ENCODE peak calls at places on chromosome 9, in seven cellular contexts. One of them, this sample, is unnamed.
A peak's percentile ranks its signal among the peaks of the same experiment; 100 is the strongest.

GRCh38 chr9:72165821-72166547 is 16.7 kb downstream of the GDA start:
- DNase-seq in IMR-90: no peak
- DNase-seq in AG10803: no peak
- DNase-seq in BE2C: no peak
- DNase-seq in CD4-positive, CD25-positive, alpha-beta regulatory T cell: no peak
- DNase-seq in upper lobe of right lung: no peak
- DNase-seq in brain microvascular endothelial cell: no peak
- DNase-seq in this sample: no peak

GRCh38 chr9:137759649-137760321 is 117.8 kb upstream of the CACNA1B start:
- DNase-seq in IMR-90: no peak
- DNase-seq in AG10803: no peak
- DNase-seq in BE2C: peak; percentile 41
- DNase-seq in CD4-positive, CD25-positive, alpha-beta regulatory T cell: no peak
- DNase-seq in upper lobe of right lung: no peak
- DNase-seq in brain microvascular endothelial cell: no peak
- DNase-seq in this sample: no peak

GRCh38 chr9:69307446-69308216 is 17.4 kb upstream of the ENTREP1 start:
- DNase-seq in IMR-90: peak; percentile 55
- DNase-seq in AG10803: peak; percentile 87
- DNase-seq in BE2C: no peak
- DNase-seq in CD4-positive, CD25-positive, alpha-beta regulatory T cell: no peak
- DNase-seq in upper lobe of right lung: no peak
- DNase-seq in brain microvascular endothelial cell: peak; percentile 68
- DNase-seq in this sample: no peak

GRCh38 chr9:34158362-34158869 is 20.4 kb upstream of the UBAP1 start:
- DNase-seq in IMR-90: peak; percentile 80
- DNase-seq in AG10803: peak; percentile 72
- DNase-seq in BE2C: no peak
- DNase-seq in CD4-positive, CD25-positive, alpha-beta regulatory T cell: no peak
- DNase-seq in upper lobe of right lung: no peak
- DNase-seq in brain microvascular endothelial cell: peak; percentile 69
- DNase-seq in this sample: no peak

GRCh38 chr9:127096208-127096607 is 26.2 kb downstream of the ANGPTL2 start:
- DNase-seq in IMR-90: no peak
- DNase-seq in AG10803: no peak
- DNase-seq in BE2C: no peak
- DNase-seq in CD4-positive, CD25-positive, alpha-beta regulatory T cell: no peak
- DNase-seq in upper lobe of right lung: no peak
- DNase-seq in brain microvascular endothelial cell: no peak
- DNase-seq in this sample: no peak

GRCh38 chr9:135029434-135029833 is 58.0 kb upstream of the OLFM1 start:
- DNase-seq in IMR-90: no peak
- DNase-seq in AG10803: no peak
- DNase-seq in BE2C: no peak
- DNase-seq in CD4-positive, CD25-positive, alpha-beta regulatory T cell: no peak
- DNase-seq in upper lobe of right lung: peak; percentile 58
- DNase-seq in brain microvascular endothelial cell: no peak
- DNase-seq in this sample: no peak

GRCh38 chr9:122190597-122191381 is 31.1 kb downstream of the MORN5 start:
- DNase-seq in IMR-90: peak; percentile 40
- DNase-seq in AG10803: peak; percentile 31
- DNase-seq in BE2C: no peak
- DNase-seq in CD4-positive, CD25-positive, alpha-beta regulatory T cell: no peak
- DNase-seq in upper lobe of right lung: no peak
- DNase-seq in brain microvascular endothelial cell: no peak
- DNase-seq in this sample: no peak

GRCh38 chr9:81608289-81608657 is 81.1 kb downstream of the TLE1 start:
- DNase-seq in IMR-90: no peak
- DNase-seq in AG10803: no peak
- DNase-seq in BE2C: no peak
- DNase-seq in CD4-positive, CD25-positive, alpha-beta regulatory T cell: no peak
- DNase-seq in upper lobe of right lung: no peak
- DNase-seq in brain microvascular endothelial cell: no peak
- DNase-seq in this sample: no peak

GRCh38 chr9:96852676-96853075 is 1.6 kb downstream of the ZNF782 start:
- DNase-seq in IMR-90: peak; percentile 10
- DNase-seq in AG10803: no peak
- DNase-seq in BE2C: no peak
- DNase-seq in CD4-positive, CD25-positive, alpha-beta regulatory T cell: no peak
- DNase-seq in upper lobe of right lung: no peak
- DNase-seq in brain microvascular endothelial cell: no peak
- DNase-seq in this sample: no peak

GRCh38 chr9:96853711-96854072 is 622 bp downstream of the ZNF782 start:
- DNase-seq in IMR-90: peak; percentile 5
- DNase-seq in AG10803: no peak
- DNase-seq in BE2C: no peak
- DNase-seq in CD4-positive, CD25-positive, alpha-beta regulatory T cell: peak; percentile 25
- DNase-seq in upper lobe of right lung: no peak
- DNase-seq in brain microvascular endothelial cell: no peak
- DNase-seq in this sample: peak; percentile 20

GRCh38 chr9:96854877-96855273 is 561 bp upstream of the ZNF782 start:
- DNase-seq in IMR-90: no peak
- DNase-seq in AG10803: no peak
- DNase-seq in BE2C: no peak
- DNase-seq in CD4-positive, CD25-positive, alpha-beta regulatory T cell: no peak
- DNase-seq in upper lobe of right lung: no peak
- DNase-seq in brain microvascular endothelial cell: no peak
- DNase-seq in this sample: no peak

GRCh38 chr9:96856363-96857286 is 2.3 kb upstream of the ZNF782 start:
- DNase-seq in IMR-90: peak; percentile 67
- DNase-seq in AG10803: peak; percentile 65
- DNase-seq in BE2C: peak; percentile 79
- DNase-seq in CD4-positive, CD25-positive, alpha-beta regulatory T cell: peak; percentile 68
- DNase-seq in upper lobe of right lung: peak; percentile 72
- DNase-seq in brain microvascular endothelial cell: peak; percentile 51
- DNase-seq in this sample: peak; percentile 77

GRCh38 chr9:96854073-96854876 is at the start of gene ZNF782:
- DNase-seq in IMR-90: peak; percentile 93
- DNase-seq in AG10803: peak; percentile 88
- DNase-seq in BE2C: peak; percentile 94
- DNase-seq in CD4-positive, CD25-positive, alpha-beta regulatory T cell: peak; percentile 81
- DNase-seq in upper lobe of right lung: peak; percentile 95
- DNase-seq in brain microvascular endothelial cell: peak; percentile 92
- DNase-seq in this sample: peak; percentile 84
- H3K4me3 ChIP-seq in IMR-90: peak within 1 kb of the TSS; percentile 58
- H3K4me3 ChIP-seq in AG10803: peak within 1 kb of the TSS; percentile 81
- H3K4me3 ChIP-seq in BE2C: peak within 1 kb of the TSS; percentile 67
- H3K4me3 ChIP-seq in CD4-positive, CD25-positive, alpha-beta regulatory T cell: peak within 1 kb of the TSS; percentile 89
- H3K4me3 ChIP-seq in upper lobe of right lung: peak within 1 kb of the TSS; percentile 88
- H3K4me3 ChIP-seq in brain microvascular endothelial cell: peak within 1 kb of the TSS; percentile 87
- H3K4me3 ChIP-seq in this sample: peak within 1 kb of the TSS; percentile 4

GRCh38 chr9:136670571-136671253 is 8.0 kb downstream of the EGFL7 start:
- DNase-seq in IMR-90: no peak
- DNase-seq in AG10803: no peak
- DNase-seq in BE2C: peak; percentile 63
- DNase-seq in CD4-positive, CD25-positive, alpha-beta regulatory T cell: no peak
- DNase-seq in upper lobe of right lung: no peak
- DNase-seq in brain microvascular endothelial cell: no peak
- DNase-seq in this sample: no peak

GRCh38 chr9:136667940-136668760 is 5.4 kb downstream of the EGFL7 start:
- DNase-seq in IMR-90: no peak
- DNase-seq in AG10803: no peak
- DNase-seq in BE2C: no peak
- DNase-seq in CD4-positive, CD25-positive, alpha-beta regulatory T cell: no peak
- DNase-seq in upper lobe of right lung: no peak
- DNase-seq in brain microvascular endothelial cell: no peak
- DNase-seq in this sample: no peak

GRCh38 chr9:136671254-136671614 is 8.5 kb downstream of the EGFL7 start:
- DNase-seq in IMR-90: no peak
- DNase-seq in AG10803: no peak
- DNase-seq in BE2C: no peak
- DNase-seq in CD4-positive, CD25-positive, alpha-beta regulatory T cell: no peak
- DNase-seq in upper lobe of right lung: no peak
- DNase-seq in brain microvascular endothelial cell: no peak
- DNase-seq in this sample: no peak

GRCh38 chr9:136668983-136669790 is 6.5 kb downstream of the EGFL7 start:
- DNase-seq in IMR-90: no peak
- DNase-seq in AG10803: no peak
- DNase-seq in BE2C: no peak
- DNase-seq in CD4-positive, CD25-positive, alpha-beta regulatory T cell: no peak
- DNase-seq in upper lobe of right lung: no peak
- DNase-seq in brain microvascular endothelial cell: no peak
- DNase-seq in this sample: no peak

GRCh38 chr9:136669791-136670464 is 7.2 kb downstream of the EGFL7 start:
- DNase-seq in IMR-90: no peak
- DNase-seq in AG10803: no peak
- DNase-seq in BE2C: no peak
- DNase-seq in CD4-positive, CD25-positive, alpha-beta regulatory T cell: no peak
- DNase-seq in upper lobe of right lung: no peak
- DNase-seq in brain microvascular endothelial cell: no peak
- DNase-seq in this sample: no peak
- H3K4me3 ChIP-seq in IMR-90: no peak overlapping the region
- H3K4me3 ChIP-seq in AG10803: no peak overlapping the region
- H3K4me3 ChIP-seq in BE2C: no peak overlapping the region
- H3K4me3 ChIP-seq in CD4-positive, CD25-positive, alpha-beta regulatory T cell: no peak overlapping the region
- H3K4me3 ChIP-seq in upper lobe of right lung: peak overlapping the region; percentile 50
- H3K4me3 ChIP-seq in brain microvascular endothelial cell: no peak overlapping the region
- H3K4me3 ChIP-seq in this sample: no peak overlapping the region

GRCh38 chr9:129640086-129640870 is 1.7 kb downstream of the ASB6 start:
- DNase-seq in IMR-90: peak; percentile 39
- DNase-seq in AG10803: no peak
- DNase-seq in BE2C: peak; percentile 81
- DNase-seq in CD4-positive, CD25-positive, alpha-beta regulatory T cell: no peak
- DNase-seq in upper lobe of right lung: no peak
- DNase-seq in brain microvascular endothelial cell: no peak
- DNase-seq in this sample: no peak

GRCh38 chr9:129639756-129640085 is 2.2 kb downstream of the ASB6 start:
- DNase-seq in IMR-90: no peak
- DNase-seq in AG10803: no peak
- DNase-seq in BE2C: no peak
- DNase-seq in CD4-positive, CD25-positive, alpha-beta regulatory T cell: no peak
- DNase-seq in upper lobe of right lung: no peak
- DNase-seq in brain microvascular endothelial cell: no peak
- DNase-seq in this sample: no peak

GRCh38 chr9:129639034-129639630 is 2.8 kb downstream of the ASB6 start:
- DNase-seq in IMR-90: no peak
- DNase-seq in AG10803: no peak
- DNase-seq in BE2C: no peak
- DNase-seq in CD4-positive, CD25-positive, alpha-beta regulatory T cell: no peak
- DNase-seq in upper lobe of right lung: no peak
- DNase-seq in brain microvascular endothelial cell: no peak
- DNase-seq in this sample: no peak

GRCh38 chr9:129641751-129642585 is at the start of gene ASB6:
- DNase-seq in IMR-90: peak; percentile 96
- DNase-seq in AG10803: peak; percentile 97
- DNase-seq in BE2C: peak; percentile 99
- DNase-seq in CD4-positive, CD25-positive, alpha-beta regulatory T cell: peak; percentile 89
- DNase-seq in upper lobe of right lung: peak; percentile 99
- DNase-seq in brain microvascular endothelial cell: peak; percentile 95
- DNase-seq in this sample: peak; percentile 88

DNA sequence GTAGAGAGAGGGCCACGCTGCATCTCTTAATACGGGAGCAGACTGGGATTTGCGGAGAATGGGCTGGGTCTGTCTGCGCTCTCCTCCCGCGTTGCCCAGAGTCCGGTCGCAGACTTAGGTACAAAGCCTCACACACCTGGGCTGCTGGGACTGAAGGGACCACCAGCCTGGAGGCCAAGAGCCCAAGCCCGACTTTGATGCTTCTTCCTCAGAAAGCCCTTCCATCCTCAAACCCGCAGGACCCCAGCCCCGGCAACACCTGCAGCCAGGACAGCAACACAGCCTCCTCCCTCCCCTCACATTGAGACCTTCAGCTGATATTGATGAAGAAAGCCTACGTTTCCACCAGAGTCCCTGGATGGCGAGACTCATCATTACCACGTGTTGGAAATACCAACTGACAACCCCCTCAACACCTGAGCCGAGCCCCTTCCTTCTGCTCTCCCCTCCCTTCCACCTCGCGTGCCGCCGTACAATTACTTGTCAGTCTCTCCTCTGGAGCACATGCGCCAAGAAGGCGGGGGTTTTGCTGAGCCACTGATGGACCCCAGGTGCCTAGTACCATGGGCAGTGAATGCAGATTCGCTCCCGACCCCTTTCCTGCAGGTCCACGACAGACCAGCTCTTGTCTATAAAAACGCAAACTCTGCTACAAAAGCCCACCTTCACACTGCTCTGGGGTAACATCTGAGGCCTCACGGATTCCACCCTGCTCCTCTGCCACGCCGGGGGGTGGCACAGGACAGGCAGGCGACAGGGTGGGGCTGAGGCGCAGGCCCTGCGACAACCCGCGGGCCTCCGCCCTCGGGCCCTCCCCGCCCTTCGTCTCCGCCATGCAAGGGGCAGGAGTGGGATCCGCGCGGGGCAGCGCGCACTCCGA is 840 bp downstream of the ASB6 start:
- DNase-seq in IMR-90: no peak
- DNase-seq in AG10803: no peak
- DNase-seq in BE2C: no peak
- DNase-seq in CD4-positive, CD25-positive, alpha-beta regulatory T cell: no peak
- DNase-seq in upper lobe of right lung: no peak
- DNase-seq in brain microvascular endothelial cell: no peak
- DNase-seq in this sample: no peak
- H3K4me3 ChIP-seq in IMR-90: peak overlapping the region; percentile 81
- H3K4me3 ChIP-seq in AG10803: peak overlapping the region; percentile 87
- H3K4me3 ChIP-seq in BE2C: peak overlapping the region; percentile 97
- H3K4me3 ChIP-seq in CD4-positive, CD25-positive, alpha-beta regulatory T cell: peak overlapping the region; percentile 76
- H3K4me3 ChIP-seq in upper lobe of right lung: peak overlapping the region; percentile 98
- H3K4me3 ChIP-seq in brain microvascular endothelial cell: peak overlapping the region; percentile 88
- H3K4me3 ChIP-seq in this sample: peak overlapping the region; percentile 95

GRCh38 chr9:8888592-8888991 is 1089.0 kb upstream of the DMAC1 start:
- DNase-seq in IMR-90: no peak
- DNase-seq in AG10803: no peak
- DNase-seq in BE2C: no peak
- DNase-seq in CD4-positive, CD25-positive, alpha-beta regulatory T cell: no peak
- DNase-seq in upper lobe of right lung: no peak
- DNase-seq in brain microvascular endothelial cell: no peak
- DNase-seq in this sample: no peak

GRCh38 chr9:8890695-8891094 is 1091.1 kb upstream of the DMAC1 start:
- DNase-seq in IMR-90: no peak
- DNase-seq in AG10803: no peak
- DNase-seq in BE2C: no peak
- DNase-seq in CD4-positive, CD25-positive, alpha-beta regulatory T cell: no peak
- DNase-seq in upper lobe of right lung: no peak
- DNase-seq in brain microvascular endothelial cell: no peak
- DNase-seq in this sample: no peak

GRCh38 chr9:8887369-8887768 is 1087.8 kb upstream of the DMAC1 start:
- DNase-seq in IMR-90: no peak
- DNase-seq in AG10803: no peak
- DNase-seq in BE2C: no peak
- DNase-seq in CD4-positive, CD25-positive, alpha-beta regulatory T cell: no peak
- DNase-seq in upper lobe of right lung: no peak
- DNase-seq in brain microvascular endothelial cell: no peak
- DNase-seq in this sample: no peak

GRCh38 chr9:8883313-8883712 is 1083.7 kb upstream of the DMAC1 start:
- DNase-seq in IMR-90: no peak
- DNase-seq in AG10803: no peak
- DNase-seq in BE2C: no peak
- DNase-seq in CD4-positive, CD25-positive, alpha-beta regulatory T cell: no peak
- DNase-seq in upper lobe of right lung: no peak
- DNase-seq in brain microvascular endothelial cell: no peak
- DNase-seq in this sample: no peak

DNA sequence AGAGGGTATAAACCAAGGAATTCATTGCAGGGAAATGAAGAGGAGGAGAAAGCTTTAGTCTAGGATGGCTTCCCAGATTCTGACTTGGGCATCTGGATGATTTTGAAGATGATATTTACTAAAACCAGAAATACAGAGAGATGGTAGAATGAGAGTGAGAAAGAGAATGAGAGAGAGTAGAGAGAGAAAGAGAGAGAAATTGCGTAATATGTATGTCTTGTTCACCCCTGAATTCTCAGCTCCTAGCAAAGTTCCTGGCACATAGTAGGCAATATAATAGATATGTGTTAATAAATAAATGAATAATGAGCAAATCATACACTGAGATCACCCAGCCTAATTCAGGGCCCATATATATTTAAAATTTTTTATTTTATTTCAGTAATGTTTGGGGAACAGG is 1089.5 kb upstream of the DMAC1 start:
- DNase-seq in IMR-90: no peak
- DNase-seq in AG10803: no peak
- DNase-seq in BE2C: no peak
- DNase-seq in CD4-positive, CD25-positive, alpha-beta regulatory T cell: no peak
- DNase-seq in upper lobe of right lung: no peak
- DNase-seq in brain microvascular endothelial cell: no peak
- DNase-seq in this sample: no peak
- H3K4me3 ChIP-seq in IMR-90: no peak overlapping the region
- H3K4me3 ChIP-seq in AG10803: no peak overlapping the region
- H3K4me3 ChIP-seq in BE2C: no peak overlapping the region
- H3K4me3 ChIP-seq in CD4-positive, CD25-positive, alpha-beta regulatory T cell: no peak overlapping the region
- H3K4me3 ChIP-seq in upper lobe of right lung: no peak overlapping the region
- H3K4me3 ChIP-seq in brain microvascular endothelial cell: no peak overlapping the region
- H3K4me3 ChIP-seq in this sample: no peak overlapping the region